ENCODE peak calls at places on chromosomes 12 and 14, in nine cellular contexts. I is GM13976; B is stimulated activated CD4-positive, alpha-beta T cell treated with anti-CD3 and anti-CD28 coated beads, Interleukin-1b, Interleukin-23, amount 100 ng/mL, for 24 hours; A is fibroblast of mammary gland; W is body of pancreas; Z is mesothelial cell of epicardium; F is coronary artery; Y is CD4-positive, alpha-beta memory T cell; D is B cell. N is an unnamed sample.

GRCh38 chr14:53539489-53540126 is 386.5 kb upstream of the DDHD1 start:
- DNase-seq in Z (peak), A (peak), F (no peak), B (peak), D (peak), W (peak), Y (peak), I (peak), N (peak)

GRCh38 chr12:71392521-71393145 is 47.0 kb upstream of the LGR5 start:
- DNase-seq in A (peak), Y (peak), Z (no peak), I (peak), W (peak), B (no peak), F (no peak), D (no peak), N (no peak)

GRCh38 chr12:89243786-89244185 is 108.5 kb downstream of the DUSP6 start:
- DNase-seq in Z (no peak), D (no peak), B (no peak), W (no peak), A (peak), I (no peak), Y (no peak), F (no peak), N (no peak)

GRCh38 chr12:132021031-132021871 is 71.5 kb downstream of the EP400 start:
- DNase-seq in F (no peak), Y (no peak), Z (no peak), I (no peak), A (no peak), D (no peak), B (no peak), W (no peak), N (no peak)

GRCh38 chr12:6084261-6084968 is 40.1 kb downstream of the VWF start:
- DNase-seq in W (no peak), D (no peak), Z (no peak), B (no peak), Y (no peak), A (peak), I (no peak), F (no peak), N (no peak)

GRCh38 chr14:104218361-104219180 is 80.2 kb downstream of the KIF26A start:
- DNase-seq in B (no peak), Y (no peak), Z (no peak), W (no peak), D (peak), A (no peak), I (no peak), F (no peak), N (no peak)

GRCh38 chr12:89469361-89469760 is 55.2 kb downstream of the GALNT4 start:
- DNase-seq in B (no peak), W (no peak), Y (no peak), A (peak), F (no peak), D (no peak), I (no peak), Z (no peak), N (peak)

GRCh38 chr12:98783420-98783819 is 138.3 kb downstream of the APAF1 start:
- DNase-seq in B (no peak), A (no peak), F (no peak), I (no peak), Z (no peak), Y (no peak), W (no peak), D (no peak), N (no peak)

GRCh38 chr12:117033382-117034045 is 65.7 kb downstream of the TESC start:
- DNase-seq in F (no peak), D (no peak), I (no peak), A (no peak), Y (no peak), B (no peak), Z (no peak), W (peak), N (no peak)

GRCh38 chr12:57627504-57628279 is 5.3 kb downstream of the B4GALNT1 start:
- DNase-seq in W (no peak), I (no peak), Y (no peak), Z (no peak), B (no peak), D (no peak), A (no peak), F (peak), N (peak)

GRCh38 chr12:95459310-95459709 is 14.6 kb upstream of the METAP2 start:
- DNase-seq in A (no peak), W (no peak), F (no peak), D (no peak), Y (no peak), Z (no peak), I (no peak), B (no peak), N (no peak)

GRCh38 chr14:55665067-55665700 is 85.2 kb downstream of the KTN1 start:
- DNase-seq in D (no peak), W (no peak), F (no peak), I (no peak), A (no peak), B (no peak), Y (no peak), Z (no peak), N (no peak)

GRCh38 chr14:37384870-37385596 is 187.3 kb downstream of the MIPOL1 start:
- DNase-seq in F (no peak), Z (no peak), Y (no peak), D (no peak), I (no peak), A (no peak), B (no peak), W (peak), N (no peak)